ENCODE peak calls at places on chromosomes 6 and 20, in five cellular contexts. X, B, R, C and W are unnamed samples.

GRCh38 chr6:87104657-87105056 is 9.8 kb upstream of the CGA start:
- DNase-seq in X (no peak), R (no peak), B (no peak), C (no peak), W (no peak)

GRCh38 chr6:1402369-1402768 is 13.0 kb downstream of the FOXF2 start:
- DNase-seq in B (no peak), C (no peak), X (no peak), R (no peak), W (no peak)

GRCh38 chr6:20868397-20869185 is 334.3 kb downstream of the CDKAL1 start:
- DNase-seq in X (no peak), C (no peak), R (no peak), B (peak), W (no peak)

GRCh38 chr6:43428874-43429273 is 1.5 kb downstream of the ABCC10 start:
- DNase-seq in C (no peak), X (no peak), B (no peak), R (no peak), W (no peak)

GRCh38 chr20:33945391-33946079 is 48.2 kb upstream of the RALY start:
- DNase-seq in R (no peak), X (no peak), C (no peak), B (no peak), W (peak)

GRCh38 chr6:46510656-46511055 is 19.4 kb upstream of the RCAN2 start:
- DNase-seq in R (no peak), X (peak), B (no peak), C (no peak), W (no peak)

GRCh38 chr20:34344256-34344637 is 18.8 kb upstream of the ITCH start:
- DNase-seq in R (no peak), C (no peak), B (no peak), X (no peak), W (no peak)

GRCh38 chr6:111600588-111601440 is 4.9 kb downstream of the TRAF3IP2 start:
- DNase-seq in X (no peak), B (no peak), C (no peak), R (no peak), W (no peak)

GRCh38 chr6:45514454-45514853 is 136.7 kb upstream of the SUPT3H start:
- DNase-seq in B (no peak), X (no peak), R (no peak), C (no peak), W (no peak)

GRCh38 chr20:36018208-36018988 is 50.0 kb downstream of the CNBD2 start:
- DNase-seq in X (no peak), C (no peak), B (no peak), R (no peak), W (no peak)

GRCh38 chr20:45833883-45834796 is 541 bp downstream of the SNX21 start:
- DNase-seq in X (no peak), C (no peak), B (peak), R (peak), W (peak)

GRCh38 chr6:141788096-141788495 is 344.6 kb upstream of the GJE1 start:
- DNase-seq in R (no peak), X (no peak), B (no peak), C (no peak), W (no peak)

GRCh38 chr6:159169557-159170332 is 545 bp downstream of the FNDC1 start:
- DNase-seq in B (peak), R (peak), C (no peak), X (peak), W (no peak)